ENCODE peak calls at places on chromosome 21, in seven cellular contexts. J is foreskin fibroblast, G is uterus, K is mesothelial cell of epicardium, V is transverse colon, Q is GM13977, M is mammary epithelial cell. H is an unnamed sample.
A peak's percentile ranks its signal among the peaks of the same experiment; 100 is the strongest.

GRCh38 chr21:42337276-42337675 is 13.5 kb downstream of the TFF2 start:
- DNase-seq in J (no peak), G (no peak), K (peak; percentile 5), V (no peak), Q (no peak), M (no peak), H (no peak)

GRCh38 chr21:14120091-14120734 is 90.5 kb downstream of the LIPI start:
- DNase-seq in J (no peak), G (no peak), K (no peak), V (peak; percentile 57), Q (peak; percentile 22), M (no peak), H (no peak)

GRCh38 chr21:42150458-42151085 is 68.4 kb upstream of the ABCG1 start:
- DNase-seq in J (no peak), G (no peak), K (no peak), V (no peak), Q (no peak), M (no peak), H (no peak)

GRCh38 chr21:34695434-34695833 is 26.6 kb downstream of the CLIC6 start:
- DNase-seq in J (no peak), G (no peak), K (no peak), V (no peak), Q (peak; percentile 58), M (no peak), H (no peak)

GRCh38 chr21:37787456-37787855 is 128.8 kb downstream of the KCNJ6 start:
- DNase-seq in J (peak; percentile 79), G (no peak), K (no peak), V (no peak), Q (no peak), M (peak; percentile 61), H (peak; percentile 34)

GRCh38 chr21:42781150-42781980 is 98.0 kb downstream of the WDR4 start:
- DNase-seq in J (no peak), G (peak; percentile 29), K (peak; percentile 56), V (peak; percentile 36), Q (no peak), M (peak; percentile 27), H (no peak)

GRCh38 chr21:41926068-41926806 is 27.6 kb downstream of the C2CD2 start:
- DNase-seq in J (no peak), G (no peak), K (no peak), V (no peak), Q (peak; percentile 74), M (peak; percentile 52), H (no peak)

GRCh38 chr21:36249576-36250422 is 70.2 kb upstream of the MORC3 start:
- DNase-seq in J (no peak), G (no peak), K (no peak), V (no peak), Q (no peak), M (no peak), H (no peak)

GRCh38 chr21:45669382-45669781 is 25.9 kb downstream of the PCBP3 start:
- DNase-seq in J (no peak), G (no peak), K (no peak), V (no peak), Q (no peak), M (no peak), H (no peak)
- TF ChIP-seq CTCF in J (no peak), G (no peak), K (no peak), V (no peak), Q (no peak), M (no peak), H (no peak)

GRCh38 chr21:25896657-25897056 is 161.9 kb downstream of the GABPA start:
- DNase-seq in J (no peak), G (no peak), K (no peak), V (no peak), Q (no peak), M (no peak), H (no peak)

GRCh38 chr21:25891596-25891995 is 156.8 kb downstream of the GABPA start:
- DNase-seq in J (no peak), G (no peak), K (no peak), V (no peak), Q (no peak), M (no peak), H (no peak)

GRCh38 chr21:25897383-25897782 is 162.6 kb downstream of the GABPA start:
- DNase-seq in J (no peak), G (no peak), K (no peak), V (no peak), Q (no peak), M (no peak), H (no peak)

GRCh38 chr21:25898671-25899070 is 163.9 kb downstream of the GABPA start:
- DNase-seq in J (no peak), G (no peak), K (no peak), V (no peak), Q (no peak), M (no peak), H (no peak)

GRCh38 chr21:25895565-25896205 is 160.9 kb downstream of the GABPA start:
- DNase-seq in J (peak; percentile 11), G (no peak), K (no peak), V (no peak), Q (no peak), M (peak; percentile 21), H (no peak)
- TF ChIP-seq CTCF in J (peak; percentile 34), G (peak; percentile 50), K (no peak), V (peak; percentile 37), Q (peak; percentile 41), M (peak; percentile 52), H (peak; percentile 50)

GRCh38 chr21:31771685-31772084 is 39.8 kb upstream of the SCAF4 start:
- DNase-seq in J (no peak), G (no peak), K (no peak), V (no peak), Q (no peak), M (no peak), H (no peak)
- TF ChIP-seq CTCF in J (no peak), G (no peak), K (no peak), V (no peak), Q (no peak), M (no peak), H (no peak)

DNA sequence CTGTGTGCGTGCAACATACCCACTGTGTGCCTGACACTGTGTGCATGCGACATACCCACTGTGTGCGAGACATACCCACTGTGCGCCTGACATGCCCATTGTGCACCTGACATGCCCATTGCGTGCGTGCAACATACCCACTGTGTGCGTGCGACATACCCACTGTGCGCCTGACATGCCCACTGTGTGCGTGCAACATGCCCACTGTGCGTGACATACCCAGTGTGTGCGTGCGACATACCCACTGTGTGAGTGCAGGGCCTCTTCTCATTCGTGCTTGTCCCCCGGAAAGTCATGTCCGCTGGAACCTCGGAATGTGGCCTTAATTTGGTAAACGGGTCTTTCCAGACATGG is 2.2 kb upstream of the RRP1 start:
- DNase-seq in J (no peak), G (no peak), K (no peak), V (no peak), Q (no peak), M (no peak), H (no peak)
- TF ChIP-seq CTCF in J (no peak), G (no peak), K (no peak), V (no peak), Q (no peak), M (no peak), H (no peak)

GRCh38 chr21:27152996-27153395 is 186.1 kb upstream of the ADAMTS5 start:
- DNase-seq in J (no peak), G (no peak), K (no peak), V (no peak), Q (no peak), M (peak; percentile 79), H (no peak)
- TF ChIP-seq CTCF in J (no peak), G (no peak), K (no peak), V (no peak), Q (no peak), M (no peak), H (no peak)

H was measured in AG09319.